ENCODE peak calls at places on chromosome 14, in five cellular contexts. F is GM10248; X is AG10803; T is stimulated activated CD4-positive, alpha-beta T cell treated with anti-CD3 and anti-CD28 coated beads, Interleukin-2, amount 100 ng/mL, for 24 hours; Q is iris pigment epithelial cell. N is an unnamed sample.

GRCh38 chr14:21405097-21405496 is 21.3 kb upstream of the SUPT16H start:
- DNase-seq in T (no peak), X (peak; percentile 3), F (no peak), Q (peak; percentile 21), N (no peak)

GRCh38 chr14:61514006-61514830 is 181.1 kb upstream of the HIF1A start:
- DNase-seq in F (no peak), Q (peak; percentile 81), T (no peak), X (peak; percentile 51), N (no peak)

GRCh38 chr14:75340921-75341320 is 62.3 kb downstream of the FOS start:
- DNase-seq in Q (peak; percentile 8), F (no peak), T (no peak), X (no peak), N (no peak)

GRCh38 chr14:94761999-94762377 is 7.9 kb downstream of the GSC start:
- DNase-seq in X (no peak), Q (no peak), T (no peak), F (no peak), N (no peak)

GRCh38 chr14:91380610-91381371 is 36.8 kb downstream of the CCDC88C start:
- DNase-seq in X (no peak), T (no peak), F (no peak), Q (peak; percentile 31), N (no peak)

GRCh38 chr14:32226051-32226450 is 23.0 kb upstream of the RNU6-8 start:
- DNase-seq in X (peak; percentile 16), F (no peak), T (no peak), Q (no peak), N (no peak)

GRCh38 chr14:103141117-103141796 is 18.0 kb downstream of the TNFAIP2 start:
- DNase-seq in Q (peak; percentile 34), T (peak; percentile 46), X (peak; percentile 42), F (peak; percentile 74), N (peak; percentile 36)

GRCh38 chr14:60721331-60722162 is 2.6 kb downstream of the SIX4 start:
- DNase-seq in X (peak; percentile 40), F (peak; percentile 59), Q (peak; percentile 78), T (peak; percentile 66), N (peak; percentile 63)

GRCh38 chr14:39956372-39956771 is 524.1 kb upstream of the FBXO33 start:
- DNase-seq in X (no peak), Q (no peak), F (no peak), T (no peak), N (no peak)

GRCh38 chr14:89000007-89000942 is 175.8 kb downstream of the TTC8 start:
- DNase-seq in Q (peak; percentile 98), F (no peak), T (peak; percentile 32), X (peak; percentile 100), N (peak; percentile 30)

GRCh38 chr14:55129428-55130193 is 559 bp downstream of the LGALS3 start:
- DNase-seq in T (peak; percentile 52), X (peak; percentile 71), Q (peak; percentile 89), F (peak; percentile 75), N (peak; percentile 51)

GRCh38 chr14:46820291-46820690 is 168.7 kb upstream of the RPL10L start:
- DNase-seq in X (no peak), Q (no peak), F (no peak), T (no peak), N (no peak)

GRCh38 chr14:24921903-24922302 is 128.0 kb downstream of the STXBP6 start:
- DNase-seq in T (no peak), Q (peak; percentile 59), F (no peak), X (peak; percentile 51), N (no peak)

GRCh38 chr14:93736378-93737014 is 51.8 kb downstream of the PRIMA1 start:
- DNase-seq in Q (no peak), X (no peak), F (no peak), T (peak; percentile 6), N (no peak)

GRCh38 chr14:97056086-97056485 is 258.9 kb downstream of the VRK1 start:
- DNase-seq in T (peak; percentile 7), F (no peak), Q (no peak), X (no peak), N (no peak)

GRCh38 chr14:106879241-106879640 is 1352.9 kb downstream of the TMEM121 start:
- DNase-seq in F (peak; percentile 67), T (peak; percentile 70), X (no peak), Q (peak; percentile 14), N (no peak)

GRCh38 chr14:63134801-63135200 is 69.4 kb upstream of the RHOJ start:
- DNase-seq in T (no peak), F (no peak), Q (peak; percentile 9), X (no peak), N (no peak)

GRCh38 chr14:94540031-94540794 is 21.0 kb upstream of the SERPINA4 start:
- DNase-seq in X (peak; percentile 50), Q (peak; percentile 19), F (no peak), T (no peak), N (no peak)

GRCh38 chr14:24329736-24330135 is 5.1 kb downstream of the ADCY4 start:
- DNase-seq in Q (no peak), F (no peak), X (no peak), T (no peak), N (no peak)

GRCh38 chr14:102776761-102777710 is at the start of gene TRAF3:
- DNase-seq in T (peak; percentile 85), X (peak; percentile 69), F (peak; percentile 94), Q (peak; percentile 81), N (peak; percentile 68)

GRCh38 chr14:33376510-33376909 is 437.8 kb downstream of the NPAS3 start:
- DNase-seq in X (no peak), Q (peak; percentile 35), T (no peak), F (no peak), N (no peak)

N was measured in glutamatergic neuron.